ENCODE peak calls at places on chromosome 4, in four cellular contexts. One of them, this sample, is unnamed.

GRCh38 chr4:118918388-118918787 is 29.7 kb downstream of the SYNPO2 start:
- DNase-seq in stomach: no peak
- DNase-seq in heart right ventricle: no peak
- DNase-seq in coronary artery: no peak
- DNase-seq in this sample: no peak

GRCh38 chr4:65918217-65918616 is 247.9 kb upstream of the EPHA5 start:
- DNase-seq in stomach: no peak
- DNase-seq in heart right ventricle: no peak
- DNase-seq in coronary artery: no peak
- DNase-seq in this sample: no peak

GRCh38 chr4:41414380-41414779 is 123.6 kb upstream of the LIMCH1 start:
- DNase-seq in stomach: no peak
- DNase-seq in heart right ventricle: no peak
- DNase-seq in coronary artery: no peak
- DNase-seq in this sample: no peak

GRCh38 chr4:83011779-83012630 is 1.4 kb upstream of the LIN54 start:
- DNase-seq in stomach: peak; percentile 51
- DNase-seq in heart right ventricle: peak; percentile 34
- DNase-seq in coronary artery: peak; percentile 74
- DNase-seq in this sample: peak; percentile 48

GRCh38 chr4:40409835-40410234 is 74.7 kb downstream of the CHRNA9 start:
- DNase-seq in stomach: no peak
- DNase-seq in heart right ventricle: no peak
- DNase-seq in coronary artery: no peak
- DNase-seq in this sample: no peak

GRCh38 chr4:157739237-157739636 is 433.6 kb downstream of the GASK1B start:
- DNase-seq in stomach: no peak
- DNase-seq in heart right ventricle: no peak
- DNase-seq in coronary artery: no peak
- DNase-seq in this sample: no peak

GRCh38 chr4:6472387-6473263 is at the start of gene PPP2R2C:
- DNase-seq in stomach: no peak
- DNase-seq in heart right ventricle: no peak
- DNase-seq in coronary artery: peak; percentile 62
- DNase-seq in this sample: no peak

GRCh38 chr4:57158221-57158620 is 48.0 kb upstream of the IGFBP7 start:
- DNase-seq in stomach: no peak
- DNase-seq in heart right ventricle: no peak
- DNase-seq in coronary artery: no peak
- DNase-seq in this sample: no peak

GRCh38 chr4:2251073-2251794 is 9.3 kb upstream of the HAUS3 start:
- DNase-seq in stomach: peak; percentile 17
- DNase-seq in heart right ventricle: no peak
- DNase-seq in coronary artery: no peak
- DNase-seq in this sample: peak; percentile 70

GRCh38 chr4:163195247-163195765 is 28.6 kb upstream of the NAF1 start:
- DNase-seq in stomach: no peak
- DNase-seq in heart right ventricle: no peak
- DNase-seq in coronary artery: no peak
- DNase-seq in this sample: no peak

GRCh38 chr4:142095886-142096605 is 459.7 kb downstream of the IL15 start:
- DNase-seq in stomach: no peak
- DNase-seq in heart right ventricle: no peak
- DNase-seq in coronary artery: no peak
- DNase-seq in this sample: no peak

DNA sequence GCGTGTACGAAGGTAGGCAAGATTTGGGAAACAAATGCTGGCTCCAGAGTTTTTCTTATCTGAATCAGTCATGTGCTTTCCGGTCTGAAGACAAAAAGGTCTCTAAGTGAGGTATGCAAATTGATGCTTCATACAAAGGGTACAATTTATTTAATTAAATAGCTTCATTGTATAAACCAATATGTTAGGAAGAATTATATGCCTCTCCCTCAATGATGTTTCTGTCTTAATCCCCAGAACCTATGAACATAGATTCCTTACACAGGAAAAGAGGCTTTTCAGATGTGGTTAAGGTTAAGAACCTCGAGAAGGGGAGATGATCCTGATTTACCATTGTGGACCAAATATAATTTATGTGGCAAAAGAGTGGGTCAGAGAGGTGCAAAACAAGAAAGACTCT is 543.5 kb upstream of the PCDH10 start:
- DNase-seq in stomach: no peak
- DNase-seq in heart right ventricle: no peak
- DNase-seq in coronary artery: no peak
- DNase-seq in this sample: no peak
- H3K4me3 ChIP-seq in stomach: no peak overlapping the region
- H3K4me3 ChIP-seq in heart right ventricle: no peak overlapping the region
- H3K4me3 ChIP-seq in coronary artery: no peak overlapping the region
- H3K4me3 ChIP-seq in this sample: no peak overlapping the region

GRCh38 chr4:17552427-17552826 is 24.6 kb upstream of the LAP3 start:
- DNase-seq in stomach: no peak
- DNase-seq in heart right ventricle: no peak
- DNase-seq in coronary artery: no peak
- DNase-seq in this sample: no peak

GRCh38 chr4:17557880-17558279 is 19.1 kb upstream of the LAP3 start:
- DNase-seq in stomach: no peak
- DNase-seq in heart right ventricle: no peak
- DNase-seq in coronary artery: no peak
- DNase-seq in this sample: no peak

GRCh38 chr4:17550549-17550948 is 26.4 kb upstream of the LAP3 start:
- DNase-seq in stomach: no peak
- DNase-seq in heart right ventricle: no peak
- DNase-seq in coronary artery: no peak
- DNase-seq in this sample: no peak

GRCh38 chr4:17556498-17556897 is 20.5 kb upstream of the LAP3 start:
- DNase-seq in stomach: no peak
- DNase-seq in heart right ventricle: no peak
- DNase-seq in coronary artery: no peak
- DNase-seq in this sample: no peak

GRCh38 chr4:17554568-17554967 is 22.4 kb upstream of the LAP3 start:
- DNase-seq in stomach: no peak
- DNase-seq in heart right ventricle: no peak
- DNase-seq in coronary artery: no peak
- DNase-seq in this sample: no peak
- H3K4me3 ChIP-seq in stomach: no peak overlapping the region
- H3K4me3 ChIP-seq in heart right ventricle: no peak overlapping the region
- H3K4me3 ChIP-seq in coronary artery: no peak overlapping the region
- H3K4me3 ChIP-seq in this sample: no peak overlapping the region

GRCh38 chr4:189265515-189265914 is 675.2 kb upstream of the FRG1 start:
- DNase-seq in stomach: no peak
- DNase-seq in heart right ventricle: no peak
- DNase-seq in coronary artery: no peak
- DNase-seq in this sample: no peak
- H3K4me3 ChIP-seq in stomach: no peak overlapping the region
- H3K4me3 ChIP-seq in heart right ventricle: no peak overlapping the region
- H3K4me3 ChIP-seq in coronary artery: no peak overlapping the region
- H3K4me3 ChIP-seq in this sample: no peak overlapping the region

DNA sequence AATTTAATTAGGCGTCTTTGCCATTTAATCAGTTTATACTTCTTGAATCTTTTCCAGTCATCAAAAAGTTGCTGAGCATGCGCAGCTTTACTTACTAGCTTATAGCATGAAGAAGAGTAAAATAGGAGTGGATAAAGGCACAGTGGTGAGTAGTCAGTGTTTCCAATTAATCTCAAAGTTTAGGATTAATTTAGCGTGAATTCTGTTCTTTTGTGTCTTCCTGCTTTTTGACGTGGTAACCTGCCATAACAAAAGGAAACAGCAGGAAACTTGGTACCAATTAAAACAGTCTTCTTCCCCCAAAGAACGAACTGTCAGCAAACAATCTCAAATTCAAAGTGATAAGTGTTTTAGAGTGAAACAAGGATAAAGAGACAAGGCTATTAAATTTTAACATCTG is 61.9 kb downstream of the TET2 start:
- DNase-seq in stomach: no peak
- DNase-seq in heart right ventricle: no peak
- DNase-seq in coronary artery: no peak
- DNase-seq in this sample: no peak
- H3K4me3 ChIP-seq in stomach: no peak overlapping the region
- H3K4me3 ChIP-seq in heart right ventricle: no peak overlapping the region
- H3K4me3 ChIP-seq in coronary artery: no peak overlapping the region
- H3K4me3 ChIP-seq in this sample: no peak overlapping the region

DNA sequence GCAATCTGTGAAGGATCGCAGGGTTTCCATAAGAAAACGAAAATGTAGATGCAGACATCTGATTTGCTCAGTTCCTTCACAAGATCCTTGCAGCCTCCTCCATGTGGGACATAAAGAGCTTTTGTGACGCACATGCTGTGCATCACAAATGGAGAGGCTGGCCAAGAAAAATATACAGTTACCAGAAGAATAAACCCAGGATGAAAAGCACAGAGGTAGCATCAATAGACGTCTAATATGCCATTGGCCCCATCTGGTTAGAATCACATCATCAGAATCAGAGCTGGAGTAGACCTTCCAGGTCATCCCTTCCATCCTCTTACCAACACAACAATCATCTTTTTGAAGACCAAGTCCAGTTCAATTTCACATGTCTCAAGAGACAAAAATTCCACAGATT is 517.4 kb downstream of the RAB28 start:
- DNase-seq in stomach: no peak
- DNase-seq in heart right ventricle: no peak
- DNase-seq in coronary artery: no peak
- DNase-seq in this sample: no peak
- H3K4me3 ChIP-seq in stomach: no peak overlapping the region
- H3K4me3 ChIP-seq in heart right ventricle: no peak overlapping the region
- H3K4me3 ChIP-seq in coronary artery: no peak overlapping the region
- H3K4me3 ChIP-seq in this sample: no peak overlapping the region

GRCh38 chr4:32136081-32136787 is 1416.1 kb downstream of the PCDH7 start:
- DNase-seq in stomach: no peak
- DNase-seq in heart right ventricle: no peak
- DNase-seq in coronary artery: no peak
- DNase-seq in this sample: no peak
- H3K4me3 ChIP-seq in stomach: no peak overlapping the region
- H3K4me3 ChIP-seq in heart right ventricle: no peak overlapping the region
- H3K4me3 ChIP-seq in coronary artery: no peak overlapping the region
- H3K4me3 ChIP-seq in this sample: no peak overlapping the region

GRCh38 chr4:51909236-51909703 is 66.3 kb downstream of the DCUN1D4 start:
- DNase-seq in stomach: peak; percentile 74
- DNase-seq in heart right ventricle: no peak
- DNase-seq in coronary artery: no peak
- DNase-seq in this sample: no peak
- H3K4me3 ChIP-seq in stomach: no peak overlapping the region
- H3K4me3 ChIP-seq in heart right ventricle: no peak overlapping the region
- H3K4me3 ChIP-seq in coronary artery: no peak overlapping the region
- H3K4me3 ChIP-seq in this sample: no peak overlapping the region